ENCODE peak calls at places on chromosomes 12 and 14, in ten cellular contexts. D, I, V, X, U, O, P, E, K and A are unnamed samples.

GRCh38 chr14:96146131-96146771 is 58.4 kb upstream of the BDKRB2 start:
- DNase-seq in P (no peak), U (no peak), K (no peak), I (peak; percentile 90), O (no peak), X (no peak), E (peak; percentile 34), D (no peak), V (peak; percentile 78), A (peak; percentile 66)

GRCh38 chr14:61269321-61270083 is 11.6 kb downstream of the TMEM30B start:
- DNase-seq in E (peak; percentile 62), D (peak; percentile 47), V (peak; percentile 75), P (peak; percentile 60), O (peak; percentile 44), I (peak; percentile 39), X (peak; percentile 72), U (peak; percentile 58), K (no peak), A (peak; percentile 81)

GRCh38 chr12:100356646-100357223 is at the start of gene SLC17A8:
- DNase-seq in U (no peak), K (no peak), V (no peak), P (peak; percentile 19), D (no peak), X (no peak), I (no peak), O (no peak), E (no peak), A (peak; percentile 45)

GRCh38 chr14:32473476-32473875 is 144.4 kb downstream of the AKAP6 start:
- DNase-seq in V (peak; percentile 69), K (no peak), O (no peak), E (no peak), D (no peak), P (no peak), X (no peak), I (peak; percentile 55), U (no peak), A (no peak)

GRCh38 chr14:72645706-72646105 is 248.2 kb downstream of the DPF3 start:
- DNase-seq in X (no peak), E (no peak), V (no peak), P (no peak), K (no peak), O (no peak), D (no peak), I (no peak), U (no peak), A (no peak)

GRCh38 chr14:69012251-69012953 is 33.3 kb upstream of the ACTN1 start:
- DNase-seq in U (no peak), P (no peak), O (no peak), V (peak; percentile 49), I (no peak), K (no peak), X (no peak), D (no peak), E (no peak), A (no peak)

GRCh38 chr14:89658977-89659670 is 242.1 kb upstream of the FOXN3 start:
- DNase-seq in D (no peak), K (no peak), O (no peak), V (no peak), U (no peak), X (no peak), P (no peak), I (no peak), E (peak; percentile 9), A (no peak)

GRCh38 chr12:95083471-95083870 is 10.1 kb upstream of the NR2C1 start:
- DNase-seq in K (no peak), I (no peak), U (no peak), D (no peak), P (no peak), V (peak; percentile 45), X (no peak), O (no peak), E (no peak), A (no peak)

GRCh38 chr14:70567791-70568190 is 32.7 kb downstream of the MED6 start:
- DNase-seq in I (peak; percentile 26), K (no peak), V (peak; percentile 35), D (no peak), U (no peak), X (peak; percentile 35), E (peak; percentile 12), O (no peak), P (peak; percentile 3), A (peak; percentile 41)

GRCh38 chr12:78674311-78675085 is 190.1 kb upstream of the SYT1 start:
- DNase-seq in I (no peak), V (peak; percentile 7), P (no peak), X (no peak), O (no peak), E (peak; percentile 91), U (no peak), D (no peak), K (no peak), A (no peak)

GRCh38 chr12:96070670-96071279 is 35.4 kb upstream of the LTA4H start:
- DNase-seq in V (no peak), U (no peak), K (no peak), E (peak; percentile 98), O (no peak), P (no peak), D (no peak), X (no peak), I (peak; percentile 42), A (peak; percentile 15)

GRCh38 chr12:25684070-25684469 is 131.0 kb upstream of the LMNTD1 start:
- DNase-seq in O (no peak), D (no peak), K (no peak), I (no peak), V (no peak), X (no peak), U (no peak), E (no peak), P (no peak), A (no peak)

GRCh38 chr14:35944847-35945246 is 118.7 kb downstream of the BRMS1L start:
- DNase-seq in U (no peak), I (no peak), P (no peak), O (no peak), X (peak; percentile 24), E (no peak), V (peak; percentile 1), D (no peak), K (no peak), A (peak; percentile 42)

GRCh38 chr12:27534765-27535161 is 10.8 kb downstream of the PPFIBP1 start:
- DNase-seq in I (no peak), X (no peak), P (no peak), V (no peak), K (no peak), U (no peak), O (no peak), E (no peak), D (no peak), A (no peak)

GRCh38 chr14:23121401-23121800 is 2.3 kb upstream of the CEBPE start:
- DNase-seq in E (peak; percentile 14), X (peak; percentile 55), P (no peak), K (no peak), D (peak; percentile 31), O (no peak), I (peak; percentile 98), V (peak; percentile 94), U (no peak), A (no peak)

GRCh38 chr12:111692575-111693210 is 6.8 kb downstream of the ACAD10 start:
- DNase-seq in O (no peak), P (no peak), K (no peak), D (no peak), I (no peak), X (no peak), E (no peak), U (no peak), V (peak; percentile 20), A (no peak)

GRCh38 chr14:46985529-46986137 is 334.1 kb upstream of the RPL10L start:
- DNase-seq in U (no peak), P (no peak), O (no peak), V (no peak), E (no peak), X (no peak), I (peak; percentile 51), D (no peak), K (no peak), A (no peak)

GRCh38 chr12:28212182-28212581 is 21.9 kb downstream of the CCDC91 start:
- DNase-seq in K (no peak), P (no peak), O (no peak), V (no peak), I (no peak), D (no peak), E (no peak), X (no peak), U (no peak), A (no peak)

GRCh38 chr14:55129086-55129427 is at the start of gene LGALS3:
- DNase-seq in O (no peak), I (peak; percentile 76), X (peak; percentile 86), P (no peak), D (peak; percentile 17), E (peak; percentile 41), U (no peak), K (no peak), V (peak; percentile 84), A (no peak)